ENCODE peak calls at places on chromosomes 7 and 10, in seven cellular contexts. One of them, this sample, is unnamed.

GRCh38 chr7:35550831-35551230 is 144.1 kb downstream of the HERPUD2 start:
- DNase-seq in NCI-H1694: no peak
- DNase-seq in OCI-LY7: no peak
- DNase-seq in activated CD8-positive, alpha-beta memory T cell treated with anti-CD3 and anti-CD28 coated beads for 4 hours: no peak
- DNase-seq in mucosa of descending colon: no peak
- DNase-seq in naive thymus-derived CD4-positive, alpha-beta T cell: no peak
- DNase-seq in Jurkat, Clone E6-1: no peak
- DNase-seq in this sample: no peak

GRCh38 chr10:44991571-44991970 is 9.2 kb upstream of the ZNF22 start:
- DNase-seq in NCI-H1694: no peak
- DNase-seq in OCI-LY7: no peak
- DNase-seq in activated CD8-positive, alpha-beta memory T cell treated with anti-CD3 and anti-CD28 coated beads for 4 hours: no peak
- DNase-seq in mucosa of descending colon: no peak
- DNase-seq in naive thymus-derived CD4-positive, alpha-beta T cell: no peak
- DNase-seq in Jurkat, Clone E6-1: no peak
- DNase-seq in this sample: no peak

GRCh38 chr7:918441-919113 is 35.9 kb downstream of the ADAP1 start:
- DNase-seq in NCI-H1694: no peak
- DNase-seq in OCI-LY7: no peak
- DNase-seq in activated CD8-positive, alpha-beta memory T cell treated with anti-CD3 and anti-CD28 coated beads for 4 hours: no peak
- DNase-seq in mucosa of descending colon: peak
- DNase-seq in naive thymus-derived CD4-positive, alpha-beta T cell: no peak
- DNase-seq in Jurkat, Clone E6-1: no peak
- DNase-seq in this sample: no peak

GRCh38 chr7:77235280-77235679 is 35.7 kb upstream of the FGL2 start:
- DNase-seq in NCI-H1694: no peak
- DNase-seq in OCI-LY7: no peak
- DNase-seq in activated CD8-positive, alpha-beta memory T cell treated with anti-CD3 and anti-CD28 coated beads for 4 hours: no peak
- DNase-seq in mucosa of descending colon: no peak
- DNase-seq in naive thymus-derived CD4-positive, alpha-beta T cell: no peak
- DNase-seq in Jurkat, Clone E6-1: no peak
- DNase-seq in this sample: no peak

GRCh38 chr7:117664047-117664446 is 184.2 kb downstream of the CFTR start:
- DNase-seq in NCI-H1694: no peak
- DNase-seq in OCI-LY7: no peak
- DNase-seq in activated CD8-positive, alpha-beta memory T cell treated with anti-CD3 and anti-CD28 coated beads for 4 hours: no peak
- DNase-seq in mucosa of descending colon: no peak
- DNase-seq in naive thymus-derived CD4-positive, alpha-beta T cell: no peak
- DNase-seq in Jurkat, Clone E6-1: no peak
- DNase-seq in this sample: no peak

GRCh38 chr10:129963076-129963830 is 821 bp downstream of the EBF3 start:
- DNase-seq in NCI-H1694: no peak
- DNase-seq in OCI-LY7: no peak
- DNase-seq in activated CD8-positive, alpha-beta memory T cell treated with anti-CD3 and anti-CD28 coated beads for 4 hours: no peak
- DNase-seq in mucosa of descending colon: no peak
- DNase-seq in naive thymus-derived CD4-positive, alpha-beta T cell: no peak
- DNase-seq in Jurkat, Clone E6-1: no peak
- DNase-seq in this sample: no peak

GRCh38 chr10:101062231-101063161 is 707 bp downstream of the KAZALD1 start:
- DNase-seq in NCI-H1694: no peak
- DNase-seq in OCI-LY7: peak
- DNase-seq in activated CD8-positive, alpha-beta memory T cell treated with anti-CD3 and anti-CD28 coated beads for 4 hours: no peak
- DNase-seq in mucosa of descending colon: peak
- DNase-seq in naive thymus-derived CD4-positive, alpha-beta T cell: peak
- DNase-seq in Jurkat, Clone E6-1: peak
- DNase-seq in this sample: no peak

GRCh38 chr7:97959046-97959445 is 30.9 kb downstream of the OCM2 start:
- DNase-seq in NCI-H1694: no peak
- DNase-seq in OCI-LY7: no peak
- DNase-seq in activated CD8-positive, alpha-beta memory T cell treated with anti-CD3 and anti-CD28 coated beads for 4 hours: no peak
- DNase-seq in mucosa of descending colon: no peak
- DNase-seq in naive thymus-derived CD4-positive, alpha-beta T cell: no peak
- DNase-seq in Jurkat, Clone E6-1: no peak
- DNase-seq in this sample: no peak

GRCh38 chr7:29255839-29256782 is 61.5 kb downstream of the CHN2 start:
- DNase-seq in NCI-H1694: no peak
- DNase-seq in OCI-LY7: no peak
- DNase-seq in activated CD8-positive, alpha-beta memory T cell treated with anti-CD3 and anti-CD28 coated beads for 4 hours: no peak
- DNase-seq in mucosa of descending colon: no peak
- DNase-seq in naive thymus-derived CD4-positive, alpha-beta T cell: no peak
- DNase-seq in Jurkat, Clone E6-1: no peak
- DNase-seq in this sample: no peak

GRCh38 chr7:103613655-103614642 is 167.9 kb upstream of the SLC26A5 start:
- DNase-seq in NCI-H1694: no peak
- DNase-seq in OCI-LY7: no peak
- DNase-seq in activated CD8-positive, alpha-beta memory T cell treated with anti-CD3 and anti-CD28 coated beads for 4 hours: no peak
- DNase-seq in mucosa of descending colon: no peak
- DNase-seq in naive thymus-derived CD4-positive, alpha-beta T cell: no peak
- DNase-seq in Jurkat, Clone E6-1: no peak
- DNase-seq in this sample: no peak

This sample was measured in DND-41.